ENCODE peak calls at places on chromosomes 5 and 9, in five cellular contexts. One of them, this sample, is unnamed.

GRCh38 chr9:128091571-128091970 is 23.5 kb downstream of the SLC25A25 start:
- DNase-seq in NCI-H524 treated with DMSO at 0.1 percent for 48 hours: no peak
- DNase-seq in Kasumi-1: peak
- DNase-seq in amniotic stem cell: no peak
- DNase-seq in ELR: no peak
- DNase-seq in this sample: no peak

GRCh38 chr5:123610665-123611406 is 98.9 kb downstream of the CSNK1G3 start:
- DNase-seq in NCI-H524 treated with DMSO at 0.1 percent for 48 hours: no peak
- DNase-seq in Kasumi-1: peak
- DNase-seq in amniotic stem cell: peak
- DNase-seq in ELR: peak
- DNase-seq in this sample: peak

GRCh38 chr5:67516959-67517358 is 320.4 kb upstream of the CD180 start:
- DNase-seq in NCI-H524 treated with DMSO at 0.1 percent for 48 hours: no peak
- DNase-seq in Kasumi-1: no peak
- DNase-seq in amniotic stem cell: peak
- DNase-seq in ELR: no peak
- DNase-seq in this sample: no peak

GRCh38 chr5:54996476-54996875 is 11.1 kb upstream of the ESM1 start:
- DNase-seq in NCI-H524 treated with DMSO at 0.1 percent for 48 hours: no peak
- DNase-seq in Kasumi-1: no peak
- DNase-seq in amniotic stem cell: no peak
- DNase-seq in ELR: no peak
- DNase-seq in this sample: no peak

GRCh38 chr5:68200288-68200687 is 15.3 kb upstream of the PIK3R1 start:
- DNase-seq in NCI-H524 treated with DMSO at 0.1 percent for 48 hours: no peak
- DNase-seq in Kasumi-1: no peak
- DNase-seq in amniotic stem cell: no peak
- DNase-seq in ELR: no peak
- DNase-seq in this sample: no peak

GRCh38 chr5:444226-444625 is 1.2 kb downstream of the EXOC3 start:
- DNase-seq in NCI-H524 treated with DMSO at 0.1 percent for 48 hours: no peak
- DNase-seq in Kasumi-1: no peak
- DNase-seq in amniotic stem cell: no peak
- DNase-seq in ELR: no peak
- DNase-seq in this sample: peak

GRCh38 chr5:159359408-159359807 is 29.1 kb upstream of the IL12B start:
- DNase-seq in NCI-H524 treated with DMSO at 0.1 percent for 48 hours: no peak
- DNase-seq in Kasumi-1: peak
- DNase-seq in amniotic stem cell: no peak
- DNase-seq in ELR: no peak
- DNase-seq in this sample: no peak

GRCh38 chr9:121573717-121574485 is 74.3 kb upstream of the GGTA1 start:
- DNase-seq in NCI-H524 treated with DMSO at 0.1 percent for 48 hours: no peak
- DNase-seq in Kasumi-1: no peak
- DNase-seq in amniotic stem cell: no peak
- DNase-seq in ELR: no peak
- DNase-seq in this sample: no peak

GRCh38 chr5:55232194-55232984 is 1.0 kb downstream of the CCNO start:
- DNase-seq in NCI-H524 treated with DMSO at 0.1 percent for 48 hours: no peak
- DNase-seq in Kasumi-1: peak
- DNase-seq in amniotic stem cell: no peak
- DNase-seq in ELR: peak
- DNase-seq in this sample: no peak

GRCh38 chr9:127366594-127366993 is 30.4 kb upstream of the SLC2A8 start:
- DNase-seq in NCI-H524 treated with DMSO at 0.1 percent for 48 hours: no peak
- DNase-seq in Kasumi-1: no peak
- DNase-seq in amniotic stem cell: no peak
- DNase-seq in ELR: no peak
- DNase-seq in this sample: no peak

GRCh38 chr9:19116391-19116790 is 10.9 kb downstream of the PLIN2 start:
- DNase-seq in NCI-H524 treated with DMSO at 0.1 percent for 48 hours: no peak
- DNase-seq in Kasumi-1: no peak
- DNase-seq in amniotic stem cell: no peak
- DNase-seq in ELR: peak
- DNase-seq in this sample: no peak

GRCh38 chr5:65695162-65695755 is 26.6 kb downstream of the SGTB start:
- DNase-seq in NCI-H524 treated with DMSO at 0.1 percent for 48 hours: no peak
- DNase-seq in Kasumi-1: no peak
- DNase-seq in amniotic stem cell: no peak
- DNase-seq in ELR: no peak
- DNase-seq in this sample: no peak

GRCh38 chr9:121954477-121955175 is 138.5 kb downstream of the TTLL11 start:
- DNase-seq in NCI-H524 treated with DMSO at 0.1 percent for 48 hours: no peak
- DNase-seq in Kasumi-1: no peak
- DNase-seq in amniotic stem cell: no peak
- DNase-seq in ELR: no peak
- DNase-seq in this sample: no peak

GRCh38 chr9:77770340-77770739 is 122.2 kb upstream of the GNA14 start:
- DNase-seq in NCI-H524 treated with DMSO at 0.1 percent for 48 hours: no peak
- DNase-seq in Kasumi-1: no peak
- DNase-seq in amniotic stem cell: no peak
- DNase-seq in ELR: no peak
- DNase-seq in this sample: no peak

GRCh38 chr5:139061856-139062255 is 136.3 kb downstream of the SIL1 start:
- DNase-seq in NCI-H524 treated with DMSO at 0.1 percent for 48 hours: no peak
- DNase-seq in Kasumi-1: no peak
- DNase-seq in amniotic stem cell: no peak
- DNase-seq in ELR: no peak
- DNase-seq in this sample: no peak

GRCh38 chr9:9790216-9790872 is 822.5 kb downstream of the PTPRD start:
- DNase-seq in NCI-H524 treated with DMSO at 0.1 percent for 48 hours: peak
- DNase-seq in Kasumi-1: peak
- DNase-seq in amniotic stem cell: no peak
- DNase-seq in ELR: peak
- DNase-seq in this sample: no peak

GRCh38 chr5:157280927-157281326 is 15.0 kb downstream of the CYFIP2 start:
- DNase-seq in NCI-H524 treated with DMSO at 0.1 percent for 48 hours: no peak
- DNase-seq in Kasumi-1: no peak
- DNase-seq in amniotic stem cell: no peak
- DNase-seq in ELR: peak
- DNase-seq in this sample: no peak

GRCh38 chr9:89361816-89362646 is 43.7 kb downstream of the SECISBP2 start:
- DNase-seq in NCI-H524 treated with DMSO at 0.1 percent for 48 hours: no peak
- DNase-seq in Kasumi-1: no peak
- DNase-seq in amniotic stem cell: no peak
- DNase-seq in ELR: no peak
- DNase-seq in this sample: peak